ENCODE peak calls at places on chromosomes 11 and 22, in nine cellular contexts. K is activated effector memory CD4-positive, alpha-beta T cell treated with Interleukin-2 at 50 U/mL for 16 hours; L is NCI-H1694 treated with DMSO at 0.1 percent for 48 hours; G is naive B cell; C is stimulated activated CD8-positive, alpha-beta memory T cell treated with anti-CD3 and anti-CD28 coated beads, Interleukin-2, amount 100 ng/mL, for 48 hours; Y is HS-27A; Z is hippocampal formation; V is COR-L47; Q is DND-41. R is an unnamed sample.

GRCh38 chr11:86745571-86745970 is 54.8 kb upstream of the PRSS23 start:
- DNase-seq in L (no peak), Z (no peak), C (no peak), K (no peak), G (no peak), Y (no peak), V (no peak), Q (no peak), R (no peak)

GRCh38 chr11:88521354-88522310 is 184.1 kb upstream of the CTSC start:
- DNase-seq in L (no peak), V (no peak), G (no peak), C (no peak), Q (no peak), K (no peak), Y (no peak), Z (no peak), R (no peak)

GRCh38 chr22:20011123-20011992 is 5.3 kb downstream of the ARVCF start:
- DNase-seq in L (no peak), Q (no peak), Y (no peak), V (no peak), C (no peak), Z (no peak), K (no peak), G (no peak), R (no peak)

GRCh38 chr11:66289548-66290331 is 797 bp upstream of the YIF1A start:
- DNase-seq in Q (peak), C (peak), G (no peak), L (no peak), Z (no peak), K (no peak), Y (no peak), V (peak), R (peak)

GRCh38 chr11:70468256-70469230 is 70.2 kb downstream of the CTTN start:
- DNase-seq in G (no peak), Y (no peak), Q (no peak), K (no peak), V (no peak), C (no peak), L (no peak), Z (no peak), R (no peak)

GRCh38 chr11:44788536-44789227 is 61.9 kb downstream of the TSPAN18 start:
- DNase-seq in V (no peak), K (no peak), Z (no peak), Y (no peak), Q (no peak), G (no peak), C (no peak), L (no peak), R (no peak)

GRCh38 chr11:29773656-29774264 is 243.1 kb downstream of the KCNA4 start:
- DNase-seq in Q (no peak), Z (no peak), V (no peak), K (no peak), G (no peak), L (no peak), C (no peak), Y (peak), R (peak)

GRCh38 chr11:130070109-130070828 is 575 bp downstream of the APLP2 start:
- DNase-seq in Z (peak), L (no peak), G (peak), K (peak), C (peak), Y (no peak), Q (peak), V (peak), R (peak)

GRCh38 chr11:2583605-2583958 is 116.2 kb downstream of the KCNQ1OT1 start:
- DNase-seq in C (no peak), V (no peak), G (no peak), K (peak), Z (no peak), Q (peak), Y (no peak), L (no peak), R (no peak)

GRCh38 chr11:117303101-117303500 is 12.0 kb downstream of the BACE1-AS start:
- DNase-seq in Y (no peak), Q (no peak), K (no peak), Z (no peak), V (no peak), L (no peak), C (no peak), G (no peak), R (no peak)

GRCh38 chr22:46136539-46137217 is 13.6 kb upstream of the PPARA start:
- DNase-seq in L (no peak), C (no peak), G (no peak), Y (no peak), K (no peak), Z (no peak), V (no peak), Q (no peak), R (no peak)

GRCh38 chr11:12757416-12757815 is 83.2 kb downstream of the TEAD1 start:
- DNase-seq in L (no peak), K (no peak), G (no peak), V (no peak), C (no peak), Z (no peak), Y (no peak), Q (no peak), R (no peak)

GRCh38 chr11:44634401-44635281 is 69.2 kb downstream of the CD82 start:
- DNase-seq in V (peak), C (no peak), Q (peak), G (no peak), Y (peak), K (no peak), Z (peak), L (peak), R (peak)

GRCh38 chr11:76074178-76075112 is 131.9 kb downstream of the WNT11 start:
- DNase-seq in G (no peak), C (no peak), L (no peak), Q (no peak), Z (no peak), K (no peak), Y (peak), V (no peak), R (no peak)

GRCh38 chr11:113847580-113847979 is 27.8 kb downstream of the USP28 start:
- DNase-seq in K (no peak), L (no peak), V (no peak), Z (no peak), Q (no peak), Y (no peak), G (no peak), C (no peak), R (no peak)

GRCh38 chr11:61777234-61778090 is 14.9 kb downstream of the TMEM258 start:
- DNase-seq in L (no peak), C (peak), Z (peak), G (peak), Q (no peak), Y (no peak), V (no peak), K (peak), R (peak)

GRCh38 chr11:20355221-20356219 is 8.0 kb upstream of the HTATIP2 start:
- DNase-seq in K (peak), Q (peak), V (peak), Y (no peak), Z (no peak), L (peak), C (no peak), G (peak), R (no peak)

GRCh38 chr22:45586651-45587405 is 84.1 kb downstream of the FBLN1 start:
- DNase-seq in C (no peak), Z (no peak), L (no peak), G (no peak), V (no peak), Q (no peak), K (no peak), Y (no peak), R (no peak)